ENCODE peak calls at places on chromosomes 3 and 15, in five cellular contexts. One of them, this sample, is unnamed.

GRCh38 chr3:143445118-143445517 is 325.5 kb downstream of the CHST2 start:
- DNase-seq in cardiac muscle cell: no peak
- DNase-seq in omental fat pad: no peak
- DNase-seq in ovary: no peak
- DNase-seq in dorsolateral prefrontal cortex: no peak
- DNase-seq in this sample: peak; percentile 50

GRCh38 chr15:97627634-97628033 is 332.9 kb upstream of the ARRDC4 start:
- DNase-seq in cardiac muscle cell: no peak
- DNase-seq in omental fat pad: no peak
- DNase-seq in ovary: no peak
- DNase-seq in dorsolateral prefrontal cortex: no peak
- DNase-seq in this sample: no peak

GRCh38 chr15:40047413-40048154 is 8.6 kb upstream of the SRP14 start:
- DNase-seq in cardiac muscle cell: no peak
- DNase-seq in omental fat pad: no peak
- DNase-seq in ovary: peak; percentile 32
- DNase-seq in dorsolateral prefrontal cortex: no peak
- DNase-seq in this sample: peak; percentile 80

GRCh38 chr3:194906229-194906629 is 220.5 kb downstream of the FAM43A start:
- DNase-seq in cardiac muscle cell: no peak
- DNase-seq in omental fat pad: no peak
- DNase-seq in ovary: no peak
- DNase-seq in dorsolateral prefrontal cortex: no peak
- DNase-seq in this sample: no peak

GRCh38 chr3:197830967-197831313 is 39.9 kb downstream of the LRCH3 start:
- DNase-seq in cardiac muscle cell: no peak
- DNase-seq in omental fat pad: no peak
- DNase-seq in ovary: no peak
- DNase-seq in dorsolateral prefrontal cortex: no peak
- DNase-seq in this sample: no peak

GRCh38 chr3:160635213-160635612 is 41.7 kb upstream of the ARL14 start:
- DNase-seq in cardiac muscle cell: no peak
- DNase-seq in omental fat pad: no peak
- DNase-seq in ovary: no peak
- DNase-seq in dorsolateral prefrontal cortex: no peak
- DNase-seq in this sample: no peak

GRCh38 chr15:78445875-78446274 is 7.9 kb downstream of the IREB2 start:
- DNase-seq in cardiac muscle cell: no peak
- DNase-seq in omental fat pad: no peak
- DNase-seq in ovary: no peak
- DNase-seq in dorsolateral prefrontal cortex: no peak
- DNase-seq in this sample: no peak

GRCh38 chr15:91926871-91927270 is 73.4 kb downstream of the SLCO3A1 start:
- DNase-seq in cardiac muscle cell: peak; percentile 61
- DNase-seq in omental fat pad: no peak
- DNase-seq in ovary: no peak
- DNase-seq in dorsolateral prefrontal cortex: no peak
- DNase-seq in this sample: no peak

GRCh38 chr3:175310046-175310445 is 450.9 kb downstream of the NAALADL2 start:
- DNase-seq in cardiac muscle cell: no peak
- DNase-seq in omental fat pad: no peak
- DNase-seq in ovary: no peak
- DNase-seq in dorsolateral prefrontal cortex: no peak
- DNase-seq in this sample: no peak

GRCh38 chr3:10772230-10773161 is 43.5 kb upstream of the SLC6A11 start:
- DNase-seq in cardiac muscle cell: no peak
- DNase-seq in omental fat pad: no peak
- DNase-seq in ovary: no peak
- DNase-seq in dorsolateral prefrontal cortex: no peak
- DNase-seq in this sample: no peak

DNA sequence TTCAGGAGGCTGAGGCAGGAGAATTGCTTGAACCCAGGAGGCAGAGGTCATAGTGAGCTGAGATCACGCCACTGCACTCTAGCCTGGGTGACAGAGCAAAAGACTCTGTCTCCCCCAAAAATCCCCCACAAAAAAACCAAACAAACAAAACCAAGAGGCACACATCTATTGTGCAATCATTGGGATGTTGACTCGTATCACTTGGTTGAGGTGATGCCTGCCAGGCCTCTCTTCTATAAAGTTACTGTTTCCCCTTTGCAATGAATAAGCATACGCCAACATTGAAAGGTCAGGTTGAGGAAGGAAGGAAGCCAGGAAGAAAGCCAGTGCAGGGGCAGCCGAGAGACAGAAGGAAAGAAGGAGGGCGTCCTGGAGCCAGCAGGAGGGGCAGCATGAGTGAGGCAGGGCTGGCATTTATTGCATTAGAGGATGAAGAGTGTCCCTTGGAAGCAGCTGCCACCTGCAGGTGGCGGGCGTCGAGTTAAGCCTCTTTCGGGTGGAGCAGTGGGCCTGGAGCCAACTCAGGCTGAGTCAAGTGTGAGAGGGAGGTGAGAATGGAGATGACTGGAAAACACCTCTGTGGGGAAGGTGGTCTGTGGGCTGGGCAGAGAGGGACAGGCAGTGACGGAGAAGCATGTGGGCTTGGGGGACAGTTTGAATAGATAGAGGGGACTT is 8.3 kb upstream of the CSPG4 start:
- DNase-seq in cardiac muscle cell: peak; percentile 64
- DNase-seq in omental fat pad: peak; percentile 46
- DNase-seq in ovary: no peak
- DNase-seq in dorsolateral prefrontal cortex: peak; percentile 64
- DNase-seq in this sample: peak; percentile 69
- TF ChIP-seq CTCF in cardiac muscle cell: no peak
- TF ChIP-seq CTCF in omental fat pad: no peak
- TF ChIP-seq CTCF in ovary: no peak
- TF ChIP-seq CTCF in dorsolateral prefrontal cortex: no peak
- TF ChIP-seq CTCF in this sample: peak; percentile 37

GRCh38 chr3:46461971-46462910 is 2.5 kb downstream of the LTF start:
- DNase-seq in cardiac muscle cell: no peak
- DNase-seq in omental fat pad: no peak
- DNase-seq in ovary: no peak
- DNase-seq in dorsolateral prefrontal cortex: no peak
- DNase-seq in this sample: no peak
- TF ChIP-seq CTCF in cardiac muscle cell: peak; percentile 10
- TF ChIP-seq CTCF in omental fat pad: no peak
- TF ChIP-seq CTCF in ovary: no peak
- TF ChIP-seq CTCF in dorsolateral prefrontal cortex: no peak
- TF ChIP-seq CTCF in this sample: no peak

GRCh38 chr3:50428007-50428633 is 68.8 kb upstream of the TMEM115 start:
- DNase-seq in cardiac muscle cell: no peak
- DNase-seq in omental fat pad: no peak
- DNase-seq in ovary: no peak
- DNase-seq in dorsolateral prefrontal cortex: no peak
- DNase-seq in this sample: no peak
- TF ChIP-seq CTCF in cardiac muscle cell: peak; percentile 24
- TF ChIP-seq CTCF in omental fat pad: no peak
- TF ChIP-seq CTCF in ovary: no peak
- TF ChIP-seq CTCF in dorsolateral prefrontal cortex: no peak
- TF ChIP-seq CTCF in this sample: no peak

DNA sequence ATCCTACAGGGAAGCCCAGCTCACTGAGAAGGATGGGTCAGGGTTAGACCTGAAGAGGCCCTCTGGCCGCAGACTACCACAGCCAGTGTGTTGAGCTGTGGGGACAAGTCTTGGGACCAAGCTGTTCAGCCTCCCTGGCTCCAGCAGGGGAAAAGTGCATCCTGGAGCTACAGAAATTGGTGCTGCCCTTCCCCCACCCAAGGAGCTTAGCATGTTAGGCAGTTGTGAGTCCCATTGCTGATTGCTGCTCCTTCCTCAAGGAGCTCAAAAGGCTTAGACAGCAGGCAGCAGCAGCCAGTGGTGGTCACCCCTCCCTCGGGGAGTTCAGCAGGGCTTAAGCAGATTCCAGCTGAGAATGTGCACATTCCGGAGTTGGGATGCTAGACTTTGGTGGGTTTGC is 165.6 kb downstream of the ATP8B4 start:
- DNase-seq in cardiac muscle cell: no peak
- DNase-seq in omental fat pad: no peak
- DNase-seq in ovary: no peak
- DNase-seq in dorsolateral prefrontal cortex: no peak
- DNase-seq in this sample: no peak
- TF ChIP-seq CTCF in cardiac muscle cell: no peak
- TF ChIP-seq CTCF in omental fat pad: no peak
- TF ChIP-seq CTCF in ovary: no peak
- TF ChIP-seq CTCF in dorsolateral prefrontal cortex: no peak
- TF ChIP-seq CTCF in this sample: no peak

GRCh38 chr3:52798978-52799476 is 4.4 kb downstream of the ITIH3 start:
- DNase-seq in cardiac muscle cell: no peak
- DNase-seq in omental fat pad: no peak
- DNase-seq in ovary: no peak
- DNase-seq in dorsolateral prefrontal cortex: no peak
- DNase-seq in this sample: peak; percentile 61
- TF ChIP-seq CTCF in cardiac muscle cell: peak; percentile 39
- TF ChIP-seq CTCF in omental fat pad: no peak
- TF ChIP-seq CTCF in ovary: no peak
- TF ChIP-seq CTCF in dorsolateral prefrontal cortex: no peak
- TF ChIP-seq CTCF in this sample: peak; percentile 38

GRCh38 chr15:74543583-74543982 is 2.6 kb downstream of the ARID3B start:
- DNase-seq in cardiac muscle cell: no peak
- DNase-seq in omental fat pad: no peak
- DNase-seq in ovary: no peak
- DNase-seq in dorsolateral prefrontal cortex: no peak
- DNase-seq in this sample: no peak
- TF ChIP-seq CTCF in cardiac muscle cell: peak; percentile 3
- TF ChIP-seq CTCF in omental fat pad: no peak
- TF ChIP-seq CTCF in ovary: no peak
- TF ChIP-seq CTCF in dorsolateral prefrontal cortex: no peak
- TF ChIP-seq CTCF in this sample: peak; percentile 13

GRCh38 chr3:190734490-190734889 is 128.0 kb downstream of the GMNC start:
- DNase-seq in cardiac muscle cell: no peak
- DNase-seq in omental fat pad: no peak
- DNase-seq in ovary: no peak
- DNase-seq in dorsolateral prefrontal cortex: no peak
- DNase-seq in this sample: no peak

GRCh38 chr3:190731596-190731995 is 130.9 kb downstream of the GMNC start:
- DNase-seq in cardiac muscle cell: no peak
- DNase-seq in omental fat pad: no peak
- DNase-seq in ovary: no peak
- DNase-seq in dorsolateral prefrontal cortex: no peak
- DNase-seq in this sample: no peak

GRCh38 chr3:190728574-190729246 is 133.8 kb downstream of the GMNC start:
- DNase-seq in cardiac muscle cell: no peak
- DNase-seq in omental fat pad: no peak
- DNase-seq in ovary: no peak
- DNase-seq in dorsolateral prefrontal cortex: no peak
- DNase-seq in this sample: no peak
- TF ChIP-seq CTCF in cardiac muscle cell: no peak
- TF ChIP-seq CTCF in omental fat pad: no peak
- TF ChIP-seq CTCF in ovary: no peak
- TF ChIP-seq CTCF in dorsolateral prefrontal cortex: no peak
- TF ChIP-seq CTCF in this sample: no peak

This sample was measured in GM20000.